ENCODE peak calls at places on chromosomes 4 and X, in six cellular contexts. One of them, this sample, is unnamed.

GRCh38 chr4:80876810-80877209 is 153.7 kb upstream of the BMP3 start:
- DNase-seq in GM23248: peak
- DNase-seq in HCT116: no peak
- DNase-seq in hepatocyte: no peak
- DNase-seq in mammary epithelial cell: no peak
- DNase-seq in fibroblast of lung: peak
- DNase-seq in this sample: no peak

GRCh38 chrX:69139516-69139915 is 25.7 kb downstream of the PJA1 start:
- DNase-seq in fibroblast of lung: peak
- DNase-seq in mammary epithelial cell: no peak
- DNase-seq in GM23248: no peak
- DNase-seq in hepatocyte: no peak
- DNase-seq in HCT116: no peak
- DNase-seq in this sample: no peak

GRCh38 chrX:64908121-64908520 is 68.1 kb downstream of the ZC4H2 start:
- DNase-seq in GM23248: no peak
- DNase-seq in hepatocyte: no peak
- DNase-seq in HCT116: no peak
- DNase-seq in mammary epithelial cell: no peak
- DNase-seq in fibroblast of lung: no peak
- DNase-seq in this sample: no peak

GRCh38 chrX:26442340-26442739 is 226.4 kb downstream of the MAGEB5 start:
- DNase-seq in HCT116: peak
- DNase-seq in mammary epithelial cell: peak
- DNase-seq in GM23248: peak
- DNase-seq in fibroblast of lung: no peak
- DNase-seq in hepatocyte: peak
- DNase-seq in this sample: no peak

GRCh38 chr4:159398236-159398638 is 295.4 kb downstream of the RAPGEF2 start:
- DNase-seq in GM23248: peak
- DNase-seq in hepatocyte: no peak
- DNase-seq in HCT116: no peak
- DNase-seq in mammary epithelial cell: no peak
- DNase-seq in fibroblast of lung: peak
- DNase-seq in this sample: no peak

GRCh38 chr4:28518781-28519180 is 1658.1 kb downstream of the STIM2 start:
- DNase-seq in GM23248: peak
- DNase-seq in hepatocyte: no peak
- DNase-seq in fibroblast of lung: peak
- DNase-seq in mammary epithelial cell: peak
- DNase-seq in HCT116: no peak
- DNase-seq in this sample: no peak

GRCh38 chrX:81286608-81287007 is 84.7 kb downstream of the SH3BGRL start:
- DNase-seq in mammary epithelial cell: no peak
- DNase-seq in HCT116: no peak
- DNase-seq in hepatocyte: no peak
- DNase-seq in fibroblast of lung: no peak
- DNase-seq in GM23248: no peak
- DNase-seq in this sample: no peak

GRCh38 chrX:9911479-9911878 is 55.7 kb upstream of the CLDN34 start:
- DNase-seq in fibroblast of lung: peak
- DNase-seq in HCT116: no peak
- DNase-seq in mammary epithelial cell: peak
- DNase-seq in hepatocyte: no peak
- DNase-seq in GM23248: peak
- DNase-seq in this sample: peak

GRCh38 chr4:71216316-71216959 is 122.4 kb upstream of the SLC4A4 start:
- DNase-seq in HCT116: no peak
- DNase-seq in mammary epithelial cell: no peak
- DNase-seq in fibroblast of lung: no peak
- DNase-seq in hepatocyte: no peak
- DNase-seq in GM23248: no peak
- DNase-seq in this sample: no peak

GRCh38 chr4:68218044-68218443 is 27.4 kb downstream of the TMPRSS11B start:
- DNase-seq in fibroblast of lung: peak
- DNase-seq in hepatocyte: no peak
- DNase-seq in GM23248: peak
- DNase-seq in HCT116: no peak
- DNase-seq in mammary epithelial cell: peak
- DNase-seq in this sample: no peak

GRCh38 chrX:131729295-131729694 is 185.4 kb downstream of the OR13H1 start:
- DNase-seq in HCT116: no peak
- DNase-seq in hepatocyte: no peak
- DNase-seq in mammary epithelial cell: peak
- DNase-seq in fibroblast of lung: peak
- DNase-seq in GM23248: no peak
- DNase-seq in this sample: peak

GRCh38 chr4:182918791-182919302 is 1.7 kb upstream of the DCTD start:
- DNase-seq in hepatocyte: no peak
- DNase-seq in fibroblast of lung: no peak
- DNase-seq in HCT116: no peak
- DNase-seq in mammary epithelial cell: peak
- DNase-seq in GM23248: peak
- DNase-seq in this sample: no peak

GRCh38 chr4:106201373-106201772 is 114.6 kb downstream of the TBCK start:
- DNase-seq in hepatocyte: peak
- DNase-seq in fibroblast of lung: peak
- DNase-seq in mammary epithelial cell: peak
- DNase-seq in HCT116: no peak
- DNase-seq in GM23248: peak
- DNase-seq in this sample: peak

GRCh38 chrX:120015145-120016067 is 62.1 kb downstream of the RHOXF2B start:
- DNase-seq in mammary epithelial cell: no peak
- DNase-seq in HCT116: no peak
- DNase-seq in fibroblast of lung: no peak
- DNase-seq in hepatocyte: peak
- DNase-seq in GM23248: peak
- DNase-seq in this sample: no peak

GRCh38 chr4:4712800-4713528 is 146.5 kb upstream of the MSX1 start:
- DNase-seq in fibroblast of lung: no peak
- DNase-seq in GM23248: no peak
- DNase-seq in HCT116: no peak
- DNase-seq in hepatocyte: no peak
- DNase-seq in mammary epithelial cell: no peak
- DNase-seq in this sample: no peak

GRCh38 chrX:29662759-29663503 is 552.4 kb upstream of the MAGEB2 start:
- DNase-seq in GM23248: peak
- DNase-seq in HCT116: no peak
- DNase-seq in fibroblast of lung: peak
- DNase-seq in mammary epithelial cell: peak
- DNase-seq in hepatocyte: peak
- DNase-seq in this sample: no peak

GRCh38 chrX:38649227-38649626 is 87.9 kb downstream of the TSPAN7 start:
- DNase-seq in mammary epithelial cell: no peak
- DNase-seq in fibroblast of lung: no peak
- DNase-seq in HCT116: no peak
- DNase-seq in hepatocyte: no peak
- DNase-seq in GM23248: no peak
- DNase-seq in this sample: no peak

GRCh38 chrX:48782795-48783194 is 3.6 kb upstream of the GATA1 start:
- DNase-seq in HCT116: no peak
- DNase-seq in fibroblast of lung: no peak
- DNase-seq in mammary epithelial cell: no peak
- DNase-seq in GM23248: no peak
- DNase-seq in hepatocyte: no peak
- DNase-seq in this sample: no peak

GRCh38 chrX:106919932-106920452 is at the start of gene CLDN2:
- DNase-seq in HCT116: no peak
- DNase-seq in fibroblast of lung: no peak
- DNase-seq in hepatocyte: no peak
- DNase-seq in mammary epithelial cell: no peak
- DNase-seq in GM23248: no peak
- DNase-seq in this sample: no peak

DNA sequence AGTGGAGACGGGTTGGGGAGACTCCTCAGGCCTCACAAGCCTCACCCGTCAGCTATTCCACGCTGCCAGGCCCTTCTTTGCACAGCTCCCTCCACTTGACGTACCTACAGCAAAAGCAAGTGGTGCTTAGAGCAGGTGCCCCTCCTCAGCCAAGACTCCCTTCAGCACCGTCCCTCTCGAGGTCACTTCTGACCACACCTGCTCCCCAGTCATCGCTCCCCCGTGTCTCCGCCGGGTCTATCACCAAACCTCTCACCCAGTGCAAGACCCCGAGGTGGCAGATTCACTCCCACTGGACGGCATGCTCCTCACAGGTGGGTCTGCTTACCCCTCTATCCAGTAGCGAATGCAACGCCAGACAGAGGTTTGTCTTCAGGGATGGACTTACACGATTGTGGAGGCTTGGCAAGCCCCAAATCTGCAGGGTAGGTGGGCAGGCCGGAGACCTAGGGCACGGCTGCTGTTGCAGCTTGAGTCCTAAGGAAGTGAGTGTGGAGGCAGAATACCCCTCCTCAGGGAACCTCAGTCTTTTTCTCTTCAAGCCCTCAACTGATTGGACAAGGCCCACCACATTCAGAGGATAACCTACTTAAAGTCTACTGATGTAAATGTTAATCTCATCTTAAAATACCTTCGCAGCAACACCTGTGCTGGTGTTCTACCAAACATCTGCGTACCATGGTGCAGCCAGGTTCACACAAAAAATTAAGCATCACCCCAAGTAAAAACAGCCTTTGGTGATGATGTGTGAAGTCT is 14.5 kb upstream of the HELT start:
- DNase-seq in GM23248: no peak
- DNase-seq in hepatocyte: no peak
- DNase-seq in mammary epithelial cell: no peak
- DNase-seq in fibroblast of lung: no peak
- DNase-seq in HCT116: no peak
- DNase-seq in this sample: no peak
- TF ChIP-seq EZH2 in GM23248: no peak
- TF ChIP-seq EZH2 in hepatocyte: no peak
- TF ChIP-seq EZH2 in mammary epithelial cell: no peak
- TF ChIP-seq EZH2 in fibroblast of lung: no peak
- TF ChIP-seq EZH2 in HCT116: no peak
- TF ChIP-seq EZH2 in this sample: no peak

GRCh38 chr4:173591760-173592159 is 61.7 kb upstream of the HAND2 start:
- DNase-seq in hepatocyte: no peak
- DNase-seq in HCT116: peak
- DNase-seq in fibroblast of lung: no peak
- DNase-seq in GM23248: no peak
- DNase-seq in mammary epithelial cell: no peak
- DNase-seq in this sample: no peak

GRCh38 chr4:173590697-173591096 is 60.7 kb upstream of the HAND2 start:
- DNase-seq in hepatocyte: no peak
- DNase-seq in fibroblast of lung: no peak
- DNase-seq in mammary epithelial cell: no peak
- DNase-seq in GM23248: no peak
- DNase-seq in HCT116: no peak
- DNase-seq in this sample: no peak

GRCh38 chr4:173584506-173584905 is 54.5 kb upstream of the HAND2 start:
- DNase-seq in fibroblast of lung: no peak
- DNase-seq in mammary epithelial cell: no peak
- DNase-seq in HCT116: no peak
- DNase-seq in GM23248: no peak
- DNase-seq in hepatocyte: no peak
- DNase-seq in this sample: no peak

GRCh38 chr4:173585876-173586572 is 56.0 kb upstream of the HAND2 start:
- DNase-seq in fibroblast of lung: no peak
- DNase-seq in HCT116: no peak
- DNase-seq in hepatocyte: no peak
- DNase-seq in GM23248: no peak
- DNase-seq in mammary epithelial cell: no peak
- DNase-seq in this sample: no peak
- TF ChIP-seq EZH2 in fibroblast of lung: no peak
- TF ChIP-seq EZH2 in HCT116: no peak
- TF ChIP-seq EZH2 in hepatocyte: no peak
- TF ChIP-seq EZH2 in GM23248: no peak
- TF ChIP-seq EZH2 in mammary epithelial cell: no peak
- TF ChIP-seq EZH2 in this sample: no peak

GRCh38 chr4:56051049-56051709 is 102.4 kb downstream of the CEP135 start:
- DNase-seq in GM23248: no peak
- DNase-seq in hepatocyte: no peak
- DNase-seq in HCT116: no peak
- DNase-seq in mammary epithelial cell: no peak
- DNase-seq in fibroblast of lung: no peak
- DNase-seq in this sample: no peak

GRCh38 chr4:56050584-56050983 is 101.8 kb downstream of the CEP135 start:
- DNase-seq in hepatocyte: no peak
- DNase-seq in fibroblast of lung: no peak
- DNase-seq in mammary epithelial cell: no peak
- DNase-seq in HCT116: no peak
- DNase-seq in GM23248: no peak
- DNase-seq in this sample: no peak

GRCh38 chr4:56051710-56052075 is 102.9 kb downstream of the CEP135 start:
- DNase-seq in HCT116: no peak
- DNase-seq in GM23248: no peak
- DNase-seq in hepatocyte: no peak
- DNase-seq in mammary epithelial cell: no peak
- DNase-seq in fibroblast of lung: no peak
- DNase-seq in this sample: no peak

GRCh38 chr4:56048621-56049427 is 100.1 kb downstream of the CEP135 start:
- DNase-seq in hepatocyte: peak
- DNase-seq in mammary epithelial cell: peak
- DNase-seq in HCT116: peak
- DNase-seq in fibroblast of lung: peak
- DNase-seq in GM23248: peak
- DNase-seq in this sample: peak

GRCh38 chr4:56049428-56050212 is 100.9 kb downstream of the CEP135 start:
- DNase-seq in HCT116: peak
- DNase-seq in GM23248: peak
- DNase-seq in mammary epithelial cell: peak
- DNase-seq in hepatocyte: peak
- DNase-seq in fibroblast of lung: peak
- DNase-seq in this sample: peak
- TF ChIP-seq EZH2 in HCT116: no peak
- TF ChIP-seq EZH2 in GM23248: peak
- TF ChIP-seq EZH2 in mammary epithelial cell: peak
- TF ChIP-seq EZH2 in hepatocyte: no peak
- TF ChIP-seq EZH2 in fibroblast of lung: no peak
- TF ChIP-seq EZH2 in this sample: no peak

DNA sequence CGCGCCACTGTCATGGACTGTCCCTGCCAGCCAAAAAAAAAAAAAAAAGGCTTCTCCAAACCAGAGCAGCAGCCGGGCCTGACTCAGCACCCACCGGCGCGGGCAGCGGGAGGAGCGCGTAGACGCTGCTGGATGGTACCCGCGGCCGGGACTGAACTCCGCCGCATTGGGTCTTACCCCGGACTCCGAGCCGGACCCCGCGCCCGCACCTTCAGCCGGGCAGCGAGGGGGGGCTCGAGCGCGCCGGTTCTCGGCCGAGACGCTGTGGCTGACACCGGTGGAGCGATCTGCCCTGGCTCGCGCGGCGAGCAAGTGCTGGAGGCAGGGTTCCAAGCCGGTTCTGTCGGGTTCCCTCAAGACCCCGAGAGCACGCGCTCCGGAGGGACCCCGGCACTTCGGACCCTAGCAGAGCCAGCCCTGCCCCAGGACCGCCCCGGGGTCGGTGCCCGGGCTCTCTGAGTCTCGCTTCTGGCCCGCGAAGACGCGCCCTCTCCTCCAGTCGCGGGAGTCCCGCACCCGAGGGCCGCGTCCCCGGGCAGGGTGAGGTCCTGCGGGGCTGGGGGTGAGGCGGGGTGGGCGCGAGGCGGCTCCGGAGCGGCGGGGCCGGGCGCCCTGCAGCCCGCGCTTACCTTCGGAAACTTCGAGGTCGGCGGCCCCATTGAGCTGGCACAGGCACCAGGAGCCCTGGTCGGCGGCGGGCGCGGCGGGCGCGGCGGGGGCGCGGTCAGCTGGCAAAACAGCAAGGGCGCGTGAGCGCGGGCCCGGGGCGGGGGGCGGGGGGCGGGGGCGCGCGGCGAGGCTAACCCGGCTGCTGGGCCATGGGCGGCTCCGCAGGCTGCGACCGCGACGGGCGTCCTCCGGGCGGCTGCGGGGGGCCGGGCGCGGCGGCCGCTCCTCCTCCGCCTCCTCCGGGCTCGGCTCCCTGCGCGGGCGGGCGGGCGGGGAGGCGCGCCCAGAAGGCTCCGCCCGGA is 11.8 kb upstream of the MAN2B2 start:
- DNase-seq in mammary epithelial cell: peak
- DNase-seq in GM23248: peak
- DNase-seq in hepatocyte: no peak
- DNase-seq in fibroblast of lung: peak
- DNase-seq in HCT116: no peak
- DNase-seq in this sample: no peak
- TF ChIP-seq EZH2 in mammary epithelial cell: no peak
- TF ChIP-seq EZH2 in GM23248: peak
- TF ChIP-seq EZH2 in hepatocyte: peak
- TF ChIP-seq EZH2 in fibroblast of lung: peak
- TF ChIP-seq EZH2 in HCT116: no peak
- TF ChIP-seq EZH2 in this sample: peak

This sample was measured in A673.